ENCODE peak calls at places on chromosome X, in four cellular contexts. One of them, this sample, is unnamed. For H3K4me1 and H3K27me3, the result is how much of the 10 kb centered on the place peaks cover.

GRCh38 chrX:56343231-56343630 is 111.1 kb downstream of the KLF8 start:
- DNase-seq in keratinocyte: no peak
- DNase-seq in PC-3: no peak
- DNase-seq in mesenchymal stem cell: no peak
- DNase-seq in this sample: peak

GRCh38 chrX:9163153-9163790 is 129.3 kb upstream of the FAM9B start:
- DNase-seq in keratinocyte: no peak
- DNase-seq in PC-3: peak
- DNase-seq in mesenchymal stem cell: peak
- DNase-seq in this sample: peak

GRCh38 chrX:57367649-57368048 is 81.1 kb downstream of the FAAH2 start:
- DNase-seq in keratinocyte: no peak
- DNase-seq in PC-3: no peak
- DNase-seq in mesenchymal stem cell: no peak
- DNase-seq in this sample: no peak

GRCh38 chrX:154457491-154458115 is 478 bp upstream of the PLXNA3 start:
- DNase-seq in keratinocyte: peak
- DNase-seq in PC-3: peak
- DNase-seq in mesenchymal stem cell: no peak
- DNase-seq in this sample: peak

GRCh38 chrX:73944582-73944947 is 359.4 kb upstream of the ZCCHC13 start:
- DNase-seq in keratinocyte: no peak
- DNase-seq in PC-3: no peak
- DNase-seq in mesenchymal stem cell: no peak
- DNase-seq in this sample: peak

GRCh38 chrX:137424679-137425078 is 141.2 kb upstream of the ZIC3 start:
- DNase-seq in keratinocyte: no peak
- DNase-seq in PC-3: no peak
- DNase-seq in mesenchymal stem cell: no peak
- DNase-seq in this sample: no peak

GRCh38 chrX:55072286-55072685 is 2.5 kb upstream of the PAGE2B start:
- DNase-seq in keratinocyte: no peak
- DNase-seq in PC-3: no peak
- DNase-seq in mesenchymal stem cell: no peak
- DNase-seq in this sample: no peak

GRCh38 chrX:140088438-140088837 is 123.1 kb upstream of the CXorf66 start:
- DNase-seq in keratinocyte: no peak
- DNase-seq in PC-3: no peak
- DNase-seq in mesenchymal stem cell: no peak
- DNase-seq in this sample: no peak

GRCh38 chrX:9646471-9647038 is 119.1 kb downstream of the GPR143 start:
- DNase-seq in keratinocyte: no peak
- DNase-seq in PC-3: no peak
- DNase-seq in mesenchymal stem cell: peak
- DNase-seq in this sample: no peak

GRCh38 chrX:97844943-97845342 is 961.2 kb downstream of the RPA4 start:
- DNase-seq in keratinocyte: no peak
- DNase-seq in PC-3: no peak
- DNase-seq in mesenchymal stem cell: no peak
- DNase-seq in this sample: peak

GRCh38 chrX:1139101-1139500 is 73.3 kb downstream of the CRLF2 start:
- DNase-seq in keratinocyte: no peak
- DNase-seq in PC-3: no peak
- DNase-seq in mesenchymal stem cell: no peak
- DNase-seq in this sample: no peak

GRCh38 chrX:110743679-110744340 is 51.8 kb downstream of the CHRDL1 start:
- DNase-seq in keratinocyte: no peak
- DNase-seq in PC-3: no peak
- DNase-seq in mesenchymal stem cell: no peak
- DNase-seq in this sample: no peak
- H3K4me1 ChIP-seq in keratinocyte: under half
- H3K4me1 ChIP-seq in PC-3: under half
- H3K4me1 ChIP-seq in mesenchymal stem cell: under half
- H3K4me1 ChIP-seq in this sample: under half

GRCh38 chrX:50469206-50469605 is 1.4 kb downstream of the DGKK start:
- DNase-seq in keratinocyte: no peak
- DNase-seq in PC-3: no peak
- DNase-seq in mesenchymal stem cell: no peak
- DNase-seq in this sample: no peak
- H3K27me3 ChIP-seq in keratinocyte: half or more
- H3K27me3 ChIP-seq in PC-3: under half
- H3K27me3 ChIP-seq in mesenchymal stem cell: half or more
- H3K27me3 ChIP-seq in this sample: half or more

GRCh38 chrX:130118941-130119640 is 8.8 kb upstream of the ELF4 start:
- DNase-seq in keratinocyte: no peak
- DNase-seq in PC-3: no peak
- DNase-seq in mesenchymal stem cell: peak
- DNase-seq in this sample: peak

GRCh38 chrX:130118396-130118795 is 8.1 kb upstream of the ELF4 start:
- DNase-seq in keratinocyte: no peak
- DNase-seq in PC-3: peak
- DNase-seq in mesenchymal stem cell: peak
- DNase-seq in this sample: no peak

GRCh38 chrX:130120746-130121504 is 10.6 kb upstream of the ELF4 start:
- DNase-seq in keratinocyte: no peak
- DNase-seq in PC-3: peak
- DNase-seq in mesenchymal stem cell: peak
- DNase-seq in this sample: peak

GRCh38 chrX:130121505-130121800 is 11.2 kb upstream of the ELF4 start:
- DNase-seq in keratinocyte: no peak
- DNase-seq in PC-3: no peak
- DNase-seq in mesenchymal stem cell: no peak
- DNase-seq in this sample: no peak

GRCh38 chrX:130120321-130120731 is 10.0 kb upstream of the ELF4 start:
- DNase-seq in keratinocyte: no peak
- DNase-seq in PC-3: no peak
- DNase-seq in mesenchymal stem cell: peak
- DNase-seq in this sample: no peak
- H3K4me2 ChIP-seq in keratinocyte: peak
- H3K4me2 ChIP-seq in PC-3: no peak
- H3K4me2 ChIP-seq in mesenchymal stem cell: peak
- H3K4me2 ChIP-seq in this sample: peak

DNA sequence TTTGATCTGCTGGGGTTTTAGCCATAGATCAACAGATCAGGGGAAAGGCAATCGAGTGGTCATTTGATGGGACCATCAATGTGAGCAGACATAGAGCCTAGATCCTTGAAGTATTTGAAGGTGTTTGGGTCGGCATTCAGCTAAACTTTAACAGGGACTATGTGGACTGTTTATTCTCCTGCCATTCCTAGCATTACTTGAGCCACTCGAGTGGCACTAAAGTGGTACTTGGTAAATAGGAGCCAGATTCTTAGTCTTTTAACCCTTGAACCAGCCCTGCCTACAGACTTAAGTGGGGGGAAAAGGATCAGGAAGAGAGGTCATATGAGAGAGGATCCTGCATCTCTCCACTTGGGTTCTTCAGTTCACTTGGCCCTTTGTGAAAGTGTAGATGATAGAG is 3.8 kb downstream of the MSN start:
- DNase-seq in keratinocyte: no peak
- DNase-seq in PC-3: no peak
- DNase-seq in mesenchymal stem cell: no peak
- DNase-seq in this sample: no peak
- H3K4me1 ChIP-seq in keratinocyte: under half
- H3K4me1 ChIP-seq in PC-3: half or more
- H3K4me1 ChIP-seq in mesenchymal stem cell: under half
- H3K4me1 ChIP-seq in this sample: half or more

DNA sequence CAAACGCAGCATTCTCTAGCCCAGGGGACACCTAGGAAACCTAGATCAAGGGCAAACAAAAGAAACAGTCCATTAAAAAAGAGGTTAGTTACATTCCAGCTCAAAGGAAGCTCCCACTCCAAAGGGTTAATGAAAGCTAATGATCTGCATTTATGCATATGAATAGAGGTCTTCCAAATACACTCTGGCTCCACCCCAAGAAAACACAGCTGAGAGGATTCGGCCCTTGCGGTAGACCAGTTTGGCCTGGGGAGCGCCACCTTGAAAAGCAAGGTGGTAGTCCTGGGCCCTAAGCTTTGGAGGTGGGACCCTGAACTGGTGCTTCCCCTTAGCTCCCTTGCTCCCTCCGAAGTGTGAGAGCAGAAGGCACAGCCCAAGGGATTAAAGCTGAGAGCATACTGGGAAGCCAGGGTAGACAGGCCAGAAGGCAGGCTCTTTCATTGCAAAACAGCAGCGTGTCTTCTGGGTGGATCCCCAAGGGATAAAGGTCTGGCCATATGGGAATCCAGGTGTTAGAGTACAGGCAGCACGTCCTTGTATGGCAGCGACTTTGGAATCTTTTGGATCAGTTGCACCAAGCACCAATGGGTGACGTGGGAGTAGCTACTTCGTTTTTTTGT is 3.7 kb downstream of the GABRQ start:
- DNase-seq in keratinocyte: no peak
- DNase-seq in PC-3: no peak
- DNase-seq in mesenchymal stem cell: no peak
- DNase-seq in this sample: no peak
- H3K27me3 ChIP-seq in keratinocyte: under half
- H3K27me3 ChIP-seq in PC-3: under half
- H3K27me3 ChIP-seq in mesenchymal stem cell: under half
- H3K27me3 ChIP-seq in this sample: under half

This sample was measured in osteoblast.